ENCODE peak calls at places on chromosomes 11 and 22, in nine cellular contexts. M is SK-N-SH, E is GM23338, K is breast epithelium, D is stomach, I is prostate gland, R is upper lobe of left lung, C is sigmoid colon, X is GM12891. F is an unnamed sample.

GRCh38 chr11:107785401-107785800 is 73.2 kb downstream of the SLC35F2 start:
- DNase-seq in K (no peak), R (no peak), X (no peak), I (no peak), M (no peak), D (no peak), E (no peak), C (no peak), F (no peak)

GRCh38 chr11:93133710-93134109 is 64.1 kb downstream of the SLC36A4 start:
- DNase-seq in I (no peak), C (no peak), R (no peak), E (no peak), X (no peak), M (no peak), K (no peak), D (no peak), F (no peak)

GRCh38 chr11:65422633-65423515 is at the start of gene NEAT1:
- DNase-seq in M (peak), I (peak), R (peak), D (peak), C (peak), K (peak), E (peak), X (no peak), F (peak)

GRCh38 chr11:88596786-88597185 is 259.2 kb upstream of the CTSC start:
- DNase-seq in C (no peak), K (no peak), I (no peak), R (no peak), D (no peak), M (no peak), X (no peak), E (no peak), F (no peak)

GRCh38 chr11:57397394-57397990 is 7.0 kb upstream of the PRG2 start:
- DNase-seq in K (no peak), R (no peak), D (no peak), C (no peak), E (no peak), I (no peak), X (no peak), M (no peak), F (no peak)

GRCh38 chr11:81444306-81444705 is 1289.4 kb downstream of the FAM181B start:
- DNase-seq in C (no peak), R (no peak), M (no peak), I (no peak), D (no peak), E (peak), K (no peak), X (no peak), F (no peak)

GRCh38 chr22:20079745-20080444 is at the start of gene DGCR8:
- DNase-seq in X (peak), D (peak), C (peak), E (peak), K (peak), I (peak), M (peak), R (peak), F (peak)

GRCh38 chr22:26259510-26259909 is 90.2 kb downstream of the SEZ6L start:
- DNase-seq in I (no peak), M (no peak), E (peak), R (no peak), K (no peak), X (no peak), D (no peak), C (no peak), F (no peak)

GRCh38 chr11:8034604-8035224 is 46.3 kb upstream of the TUB start:
- DNase-seq in C (no peak), K (no peak), X (no peak), I (no peak), D (no peak), M (no peak), E (no peak), R (no peak), F (no peak)

DNA sequence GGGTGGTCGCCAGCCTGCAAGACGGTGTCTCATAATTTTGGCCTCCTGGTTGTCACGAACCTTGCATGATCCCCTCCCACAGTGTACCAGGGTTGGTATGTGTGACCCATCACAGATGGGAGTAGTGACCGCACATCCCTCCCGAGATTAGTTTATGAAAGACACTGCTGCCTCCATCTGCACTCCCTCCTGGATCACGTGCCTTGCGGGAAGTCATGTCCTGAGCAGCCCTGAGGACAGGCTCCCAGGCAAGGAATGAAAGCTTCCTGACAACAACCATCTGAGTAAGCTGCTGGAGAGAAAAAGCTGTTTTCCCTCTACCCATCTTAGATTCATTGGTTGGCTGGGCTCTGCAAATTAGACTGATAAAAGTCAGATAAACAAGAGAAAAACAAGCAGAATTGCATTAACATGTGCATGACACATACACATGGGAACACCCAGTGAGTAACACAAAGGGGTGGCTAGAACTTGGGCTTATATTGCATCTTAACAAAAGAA is 14.4 kb upstream of the PAMR1 start:
- DNase-seq in K (no peak), E (no peak), M (no peak), X (no peak), D (no peak), I (no peak), R (no peak), C (peak), F (no peak)
- TF ChIP-seq POLR2AphosphoS5 in K (peak), E (no peak), M (no peak), X (no peak), D (peak), I (peak), R (peak), C (peak), F (no peak)

DNA sequence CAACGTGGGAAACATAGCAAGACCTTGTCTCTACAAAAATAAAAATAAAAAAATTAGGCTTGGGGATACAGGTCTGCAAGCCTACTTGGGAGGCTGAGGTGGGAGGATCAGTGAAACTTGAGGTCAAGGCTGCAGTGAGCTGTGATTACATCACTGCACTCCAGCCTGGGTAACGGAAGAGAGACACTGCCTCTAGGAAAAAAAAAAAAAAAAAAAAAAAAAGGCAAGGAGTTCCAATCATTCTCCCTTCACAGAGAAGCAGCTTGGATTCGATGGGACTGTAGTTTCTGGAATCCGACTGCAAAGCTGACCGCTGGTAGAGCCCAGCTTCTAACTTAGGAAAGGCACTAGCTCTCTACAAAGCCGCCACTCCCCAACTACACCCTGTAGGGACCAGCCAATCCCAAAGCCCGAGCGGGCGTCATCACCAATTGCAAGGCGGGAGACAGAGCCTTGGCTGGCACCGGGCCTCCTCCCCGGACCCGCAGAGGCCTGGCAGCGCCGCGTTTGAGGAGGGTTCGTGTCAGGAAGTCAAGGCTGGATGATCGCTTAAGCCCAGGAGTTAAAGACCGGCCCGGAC is 699 bp upstream of the DDB2 start:
- DNase-seq in I (peak), M (peak), E (peak), C (peak), X (peak), D (peak), K (peak), R (peak), F (peak)
- TF ChIP-seq POLR2AphosphoS5 in I (peak), M (peak), E (peak), C (peak), X (no peak), D (peak), K (peak), R (peak), F (no peak)

GRCh38 chr22:38921801-38922200 is 35.6 kb upstream of the APOBEC3A start:
- DNase-seq in X (no peak), E (no peak), I (no peak), M (no peak), C (no peak), D (no peak), K (no peak), R (no peak), F (no peak)

GRCh38 chr22:38927033-38927789 is 30.2 kb upstream of the APOBEC3A start:
- DNase-seq in M (peak), E (peak), C (peak), I (peak), X (peak), D (peak), R (peak), K (peak), F (no peak)

GRCh38 chr22:38924197-38924952 is 33.0 kb upstream of the APOBEC3A start:
- DNase-seq in K (peak), R (no peak), E (no peak), M (no peak), D (peak), C (peak), I (peak), X (no peak), F (peak)

GRCh38 chr22:38923463-38924196 is 33.8 kb upstream of the APOBEC3A start:
- DNase-seq in X (no peak), D (peak), E (peak), M (peak), K (peak), I (peak), R (no peak), C (peak), F (peak)

GRCh38 chr22:38925571-38926041 is 31.8 kb upstream of the APOBEC3A start:
- DNase-seq in I (no peak), D (no peak), M (no peak), X (no peak), C (no peak), R (no peak), K (no peak), E (no peak), F (no peak)
- TF ChIP-seq POLR2AphosphoS5 in I (no peak), D (no peak), M (no peak), X (no peak), C (no peak), R (no peak), K (no peak), E (no peak), F (no peak)

DNA sequence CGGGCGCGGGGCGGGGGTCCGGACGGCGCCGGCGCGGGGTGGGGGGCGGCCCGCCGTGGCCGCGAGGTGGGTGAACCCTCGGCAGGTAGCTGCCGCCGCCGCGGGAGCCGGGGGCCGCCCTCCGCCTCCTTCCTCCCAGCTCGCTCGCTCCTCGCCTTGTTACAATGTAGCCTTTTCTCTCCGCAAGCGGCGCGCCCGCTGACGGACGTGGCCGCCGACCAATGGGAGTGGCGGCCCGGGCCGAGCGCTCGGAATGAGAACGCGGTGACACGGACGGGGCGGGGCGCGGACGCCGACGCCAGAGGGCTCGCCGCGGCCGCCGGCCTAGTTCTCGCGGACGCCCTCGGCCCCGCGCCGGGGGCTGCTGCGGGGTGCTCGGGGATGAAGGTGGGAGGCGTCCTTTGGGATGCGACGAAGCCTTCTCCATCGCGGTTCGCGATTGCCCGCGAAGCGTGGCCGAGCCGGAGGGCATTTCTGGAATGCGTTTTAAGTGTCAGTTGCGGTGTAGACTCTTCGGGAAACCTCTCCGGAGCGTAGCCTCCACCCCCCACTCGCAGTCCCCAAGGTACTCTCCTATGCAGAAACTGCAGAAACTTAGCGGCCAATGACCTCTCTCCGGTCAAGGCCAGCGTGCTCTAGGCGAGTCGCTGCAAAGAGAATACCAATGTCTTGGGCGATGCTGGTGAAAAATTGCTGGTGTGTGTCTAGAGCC is 734 bp downstream of the PRDM11 start:
- DNase-seq in I (peak), M (peak), K (peak), D (peak), R (peak), C (peak), E (peak), X (peak), F (peak)
- TF ChIP-seq POLR2AphosphoS5 in I (peak), M (peak), K (peak), D (peak), R (peak), C (peak), E (peak), X (peak), F (no peak)

GRCh38 chr22:39686776-39687525 is 116.4 kb downstream of the CACNA1I start:
- DNase-seq in R (no peak), M (no peak), I (no peak), X (no peak), C (no peak), E (no peak), D (no peak), K (no peak), F (no peak)
- TF ChIP-seq POLR2AphosphoS5 in R (no peak), M (no peak), I (no peak), X (no peak), C (no peak), E (no peak), D (no peak), K (no peak), F (no peak)

GRCh38 chr11:6530848-6531247 is 33.8 kb downstream of the DNHD1 start:
- DNase-seq in I (no peak), C (no peak), K (no peak), E (no peak), M (no peak), X (no peak), D (no peak), R (no peak), F (no peak)

GRCh38 chr11:6526411-6527135 is 29.5 kb downstream of the DNHD1 start:
- DNase-seq in K (no peak), R (no peak), I (no peak), X (no peak), E (no peak), D (no peak), M (no peak), C (no peak), F (no peak)

DNA sequence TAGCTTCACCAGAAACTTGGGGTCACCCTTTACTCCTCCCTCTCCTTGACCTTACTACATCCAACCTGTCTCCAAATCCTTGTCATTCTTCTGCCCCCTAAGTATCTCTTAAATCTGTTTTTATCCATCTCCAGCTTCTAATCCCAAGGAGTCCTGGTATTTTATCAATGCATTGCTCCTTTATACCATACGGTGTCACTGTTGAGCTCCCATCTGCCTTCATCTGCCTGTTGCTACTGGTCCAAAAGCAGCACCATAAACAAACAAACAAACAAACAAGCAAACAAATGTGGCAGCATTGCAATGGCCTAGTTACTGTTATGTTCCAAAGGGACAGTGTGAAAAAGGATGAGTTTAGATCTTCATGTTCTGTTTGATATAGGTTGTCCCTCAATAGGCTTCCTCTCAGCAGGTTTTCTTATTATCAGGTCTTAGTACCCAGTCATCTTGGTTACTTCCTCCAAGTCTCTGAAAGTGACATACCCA is 34.2 kb downstream of the DNHD1 start:
- DNase-seq in E (peak), R (no peak), I (no peak), D (no peak), M (peak), C (no peak), X (no peak), K (no peak), F (no peak)
- TF ChIP-seq POLR2AphosphoS5 in E (no peak), R (no peak), I (peak), D (no peak), M (no peak), C (no peak), X (no peak), K (no peak), F (no peak)

DNA sequence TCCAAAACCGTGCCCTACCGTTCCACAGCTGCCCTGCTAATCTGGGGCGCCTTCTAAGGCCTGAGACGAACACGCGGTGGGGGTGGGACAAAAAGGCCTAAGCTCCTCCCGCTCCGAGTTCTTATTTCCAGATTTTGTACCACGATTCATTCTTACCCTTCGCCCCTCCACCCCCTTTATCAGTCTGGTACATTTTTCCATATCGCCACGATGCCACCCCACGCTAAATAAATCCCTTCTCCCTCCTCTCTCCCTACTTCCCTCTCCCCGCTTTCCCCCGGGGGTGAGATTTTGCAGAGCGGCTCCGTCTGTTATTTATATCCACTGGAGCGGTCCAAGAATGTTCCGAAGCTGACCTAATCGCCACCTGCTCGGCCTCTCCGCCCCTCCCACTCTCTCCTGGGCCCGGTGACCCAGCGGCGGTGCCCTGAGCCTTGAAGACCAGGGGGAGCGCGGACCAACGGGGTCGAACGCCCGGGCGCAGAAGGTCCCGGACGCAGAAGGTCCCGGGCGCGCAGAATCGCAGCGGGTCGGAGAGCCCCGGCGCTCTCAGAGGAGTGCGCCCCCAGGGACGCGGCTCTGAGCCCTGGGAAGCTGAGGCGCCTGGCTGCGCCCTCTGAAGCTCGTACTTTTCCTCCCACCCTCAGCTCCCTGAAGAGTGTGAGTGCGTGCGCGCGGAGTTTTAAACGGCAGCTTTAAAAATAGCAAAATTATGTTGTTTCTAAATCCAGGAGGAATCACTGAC is 875 bp upstream of the PACSIN3 start:
- DNase-seq in D (peak), X (peak), K (no peak), I (no peak), R (peak), E (peak), C (peak), M (peak), F (no peak)
- TF ChIP-seq POLR2AphosphoS5 in D (no peak), X (no peak), K (no peak), I (no peak), R (no peak), E (peak), C (peak), M (no peak), F (no peak)

GRCh38 chr11:45885274-45885920 is at the start of gene MAPK8IP1:
- DNase-seq in R (peak), M (peak), I (peak), C (no peak), X (peak), D (peak), K (no peak), E (peak), F (no peak)
- TF ChIP-seq POLR2AphosphoS5 in R (no peak), M (no peak), I (no peak), C (no peak), X (no peak), D (no peak), K (no peak), E (peak), F (no peak)

DNA sequence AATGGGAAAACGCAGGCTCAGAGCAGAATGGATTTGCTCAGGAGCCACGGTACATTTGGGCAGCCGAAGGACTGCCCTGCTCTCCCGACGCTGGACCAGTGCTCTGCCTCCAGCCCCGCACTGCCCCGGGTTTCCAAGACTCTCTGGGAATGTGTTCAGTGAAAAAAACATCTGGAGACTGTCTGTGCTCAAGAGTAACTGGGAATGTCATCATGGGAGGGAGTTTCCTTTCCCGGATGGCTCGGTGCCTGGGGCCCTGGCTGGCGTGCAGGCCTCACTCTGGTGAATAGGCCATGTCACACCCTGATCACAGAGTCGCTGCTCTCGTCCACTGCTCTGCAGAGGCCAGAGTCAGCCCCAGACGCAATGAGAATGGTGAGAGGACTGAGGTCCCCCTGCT is 9.8 kb upstream of the APOL6 start:
- DNase-seq in C (peak), K (peak), X (no peak), I (no peak), R (peak), E (no peak), M (peak), D (no peak), F (peak)
- TF ChIP-seq POLR2AphosphoS5 in C (peak), K (peak), X (no peak), I (peak), R (peak), E (no peak), M (peak), D (peak), F (peak)

DNA sequence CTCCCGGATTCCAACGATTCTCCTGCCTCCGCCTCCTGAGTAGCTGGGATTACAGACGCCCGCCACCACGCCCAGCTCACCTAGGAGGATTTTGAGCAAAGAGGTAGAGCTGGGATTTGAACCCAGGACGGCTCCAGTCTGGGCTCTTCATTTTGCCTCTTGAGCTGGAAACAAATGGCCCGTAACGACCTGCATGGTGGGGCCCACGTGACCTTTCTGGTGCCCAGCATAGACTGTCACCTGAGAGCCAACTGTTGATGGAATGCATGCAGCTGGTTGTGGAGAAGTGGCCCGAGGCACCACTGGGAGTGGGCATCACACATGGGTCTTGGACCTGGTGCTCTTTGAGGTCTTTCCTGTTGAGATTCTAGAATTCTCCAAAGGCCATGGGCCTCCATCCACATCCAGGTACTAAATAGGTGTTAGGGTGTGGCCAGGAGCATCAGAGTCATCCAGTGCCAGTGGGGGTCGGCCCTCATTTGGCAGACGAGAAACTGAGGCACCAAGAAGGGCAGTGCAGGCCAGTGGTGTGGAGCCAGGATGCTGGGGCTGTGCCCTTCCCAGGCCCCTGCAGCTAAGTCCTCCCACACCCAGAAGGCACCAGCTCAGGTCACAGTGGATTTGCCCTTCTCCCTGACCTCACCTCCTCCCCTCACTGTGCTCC is 3.9 kb downstream of the ATF4 start:
- DNase-seq in R (no peak), C (no peak), D (no peak), X (no peak), M (no peak), K (no peak), I (no peak), E (no peak), F (no peak)
- TF ChIP-seq POLR2AphosphoS5 in R (no peak), C (no peak), D (no peak), X (peak), M (peak), K (no peak), I (no peak), E (peak), F (no peak)

F was measured in suprapubic skin.